ENCODE peak calls at places on chromosomes 6 and 20, in five cellular contexts. E is psoas muscle, H is glutamatergic neuron, C is HFF-Myc, S is pancreas. V is an unnamed sample.

GRCh38 chr20:63160641-63161175 is 55.2 kb downstream of the YTHDF1 start:
- DNase-seq in C (no peak), H (peak; percentile 8), E (no peak), S (no peak), V (no peak)

GRCh38 chr20:10369723-10370090 is 64.3 kb downstream of the MKKS start:
- DNase-seq in S (no peak), H (no peak), C (no peak), E (no peak), V (peak; percentile 29)

GRCh38 chr6:24357336-24358218 is at the start of gene DCDC2:
- DNase-seq in H (peak; percentile 21), E (peak; percentile 31), S (peak; percentile 96), C (no peak), V (peak; percentile 82)

GRCh38 chr20:24589381-24589780 is 120.0 kb downstream of the SYNDIG1 start:
- DNase-seq in E (no peak), H (no peak), C (no peak), S (no peak), V (no peak)

GRCh38 chr6:154099211-154099610 is 60.2 kb downstream of the OPRM1 start:
- DNase-seq in H (no peak), E (no peak), C (no peak), S (no peak), V (no peak)

GRCh38 chr6:21103626-21104224 is 489.8 kb upstream of the SOX4 start:
- DNase-seq in H (no peak), C (no peak), S (no peak), E (no peak), V (no peak)

GRCh38 chr20:14612389-14612788 is 275.0 kb upstream of the FLRT3 start:
- DNase-seq in S (no peak), C (no peak), H (no peak), E (no peak), V (no peak)

GRCh38 chr20:16612708-16613107 is 39.5 kb upstream of the KIF16B start:
- DNase-seq in H (no peak), S (no peak), E (no peak), C (no peak), V (no peak)

GRCh38 chr20:51612896-51613295 is 70.4 kb upstream of the NFATC2 start:
- DNase-seq in S (no peak), H (no peak), C (no peak), E (no peak), V (no peak)

GRCh38 chr20:16654858-16655257 is 75.0 kb upstream of the SNRPB2 start:
- DNase-seq in H (no peak), C (no peak), E (no peak), S (no peak), V (no peak)

GRCh38 chr6:51936536-51936935 is 150.9 kb downstream of the PKHD1 start:
- DNase-seq in S (no peak), C (no peak), E (no peak), H (no peak), V (no peak)

GRCh38 chr6:51932956-51933355 is 154.5 kb downstream of the PKHD1 start:
- DNase-seq in C (no peak), E (no peak), H (no peak), S (no peak), V (no peak)

GRCh38 chr6:51936941-51937340 is 150.5 kb downstream of the PKHD1 start:
- DNase-seq in C (no peak), E (no peak), H (no peak), S (no peak), V (no peak)

GRCh38 chr6:51930602-51931001 is 156.8 kb downstream of the PKHD1 start:
- DNase-seq in S (no peak), H (no peak), C (no peak), E (no peak), V (no peak)

DNA sequence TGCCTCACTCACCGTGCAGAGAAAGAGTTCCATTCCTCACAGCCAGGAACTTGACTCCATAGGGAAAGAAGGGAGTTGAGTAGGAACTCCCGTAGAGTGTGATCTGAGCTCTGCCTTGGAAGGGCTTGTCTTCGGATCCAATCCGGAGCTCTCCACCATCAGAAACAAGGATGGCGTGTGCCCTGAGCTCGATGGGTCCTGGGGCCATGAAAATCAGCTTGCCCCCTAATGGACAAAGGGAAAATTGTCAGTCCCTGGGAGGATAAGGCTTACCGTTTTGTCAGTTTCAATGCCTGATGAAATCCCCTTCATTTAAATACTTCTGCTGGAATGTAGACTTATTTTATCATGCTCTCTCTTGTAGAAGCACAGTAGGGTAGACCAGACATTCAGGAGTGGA is 153.3 kb downstream of the PKHD1 start:
- DNase-seq in E (no peak), H (no peak), C (no peak), S (no peak), V (no peak)
- TF ChIP-seq CTCF in E (no peak), H (peak; percentile 70), C (no peak), S (no peak), V (no peak)

GRCh38 chr20:45985573-45985972 is 13.6 kb upstream of the ZNF335 start:
- DNase-seq in H (peak; percentile 56), E (no peak), C (no peak), S (no peak), V (no peak)
- TF ChIP-seq CTCF in H (no peak), E (no peak), C (peak; percentile 13), S (no peak), V (no peak)

GRCh38 chr6:124389127-124389526 is 573.1 kb upstream of the RNF217 start:
- DNase-seq in C (no peak), E (no peak), S (no peak), H (no peak), V (no peak)
- TF ChIP-seq CTCF in C (no peak), E (no peak), S (no peak), H (no peak), V (no peak)

GRCh38 chr6:15362274-15363160 is 116.6 kb downstream of the JARID2 start:
- DNase-seq in H (no peak), S (no peak), C (no peak), E (no peak), V (no peak)

GRCh38 chr6:15365273-15365687 is 119.4 kb downstream of the JARID2 start:
- DNase-seq in C (peak; percentile 39), S (peak; percentile 54), H (peak; percentile 43), E (peak; percentile 80), V (peak; percentile 82)

GRCh38 chr6:15363164-15363522 is 117.3 kb downstream of the JARID2 start:
- DNase-seq in E (no peak), C (no peak), H (no peak), S (no peak), V (no peak)

GRCh38 chr6:15364401-15365037 is 118.7 kb downstream of the JARID2 start:
- DNase-seq in S (no peak), C (no peak), H (no peak), E (no peak), V (no peak)

GRCh38 chr6:15363523-15364400 is 117.9 kb downstream of the JARID2 start:
- DNase-seq in S (no peak), C (no peak), H (no peak), E (no peak), V (no peak)
- TF ChIP-seq CTCF in S (no peak), C (no peak), H (no peak), E (no peak), V (no peak)

GRCh38 chr20:34475979-34476736 is 40.1 kb upstream of the DYNLRB1 start:
- DNase-seq in H (peak; percentile 21), S (peak; percentile 52), E (peak; percentile 60), C (no peak), V (peak; percentile 65)
- TF ChIP-seq CTCF in H (no peak), S (peak; percentile 43), E (peak; percentile 70), C (peak; percentile 32), V (no peak)

GRCh38 chr20:5806457-5807263 is 56.5 kb downstream of the SHLD1 start:
- DNase-seq in C (no peak), E (no peak), H (no peak), S (no peak), V (no peak)
- TF ChIP-seq CTCF in C (peak; percentile 24), E (no peak), H (no peak), S (no peak), V (no peak)

DNA sequence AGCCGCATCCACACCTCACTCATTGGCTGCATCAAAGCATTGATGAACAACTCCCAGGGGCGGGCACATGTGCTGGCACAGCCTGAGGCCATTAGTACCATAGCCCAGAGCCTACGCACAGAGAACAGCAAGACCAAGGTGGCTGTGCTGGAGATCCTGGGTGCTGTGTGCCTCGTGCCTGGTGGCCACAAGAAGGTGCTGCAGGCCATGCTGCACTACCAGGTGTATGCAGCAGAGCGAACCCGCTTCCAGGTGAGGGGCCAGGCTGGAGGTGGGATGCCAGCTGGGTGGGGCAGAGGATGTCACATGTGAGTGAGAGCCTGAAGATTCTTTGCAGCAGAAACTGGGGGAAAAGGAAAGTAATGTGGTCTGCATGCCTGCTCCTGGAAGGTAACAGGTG is 66.7 kb downstream of the MOCS1 start:
- DNase-seq in S (no peak), H (no peak), C (no peak), E (no peak), V (no peak)
- TF ChIP-seq CTCF in S (no peak), H (no peak), C (no peak), E (no peak), V (no peak)

GRCh38 chr6:111597687-111598086 is 8.0 kb downstream of the TRAF3IP2 start:
- DNase-seq in C (no peak), E (no peak), H (no peak), S (no peak), V (no peak)
- TF ChIP-seq CTCF in C (no peak), E (no peak), H (no peak), S (no peak), V (no peak)

DNA sequence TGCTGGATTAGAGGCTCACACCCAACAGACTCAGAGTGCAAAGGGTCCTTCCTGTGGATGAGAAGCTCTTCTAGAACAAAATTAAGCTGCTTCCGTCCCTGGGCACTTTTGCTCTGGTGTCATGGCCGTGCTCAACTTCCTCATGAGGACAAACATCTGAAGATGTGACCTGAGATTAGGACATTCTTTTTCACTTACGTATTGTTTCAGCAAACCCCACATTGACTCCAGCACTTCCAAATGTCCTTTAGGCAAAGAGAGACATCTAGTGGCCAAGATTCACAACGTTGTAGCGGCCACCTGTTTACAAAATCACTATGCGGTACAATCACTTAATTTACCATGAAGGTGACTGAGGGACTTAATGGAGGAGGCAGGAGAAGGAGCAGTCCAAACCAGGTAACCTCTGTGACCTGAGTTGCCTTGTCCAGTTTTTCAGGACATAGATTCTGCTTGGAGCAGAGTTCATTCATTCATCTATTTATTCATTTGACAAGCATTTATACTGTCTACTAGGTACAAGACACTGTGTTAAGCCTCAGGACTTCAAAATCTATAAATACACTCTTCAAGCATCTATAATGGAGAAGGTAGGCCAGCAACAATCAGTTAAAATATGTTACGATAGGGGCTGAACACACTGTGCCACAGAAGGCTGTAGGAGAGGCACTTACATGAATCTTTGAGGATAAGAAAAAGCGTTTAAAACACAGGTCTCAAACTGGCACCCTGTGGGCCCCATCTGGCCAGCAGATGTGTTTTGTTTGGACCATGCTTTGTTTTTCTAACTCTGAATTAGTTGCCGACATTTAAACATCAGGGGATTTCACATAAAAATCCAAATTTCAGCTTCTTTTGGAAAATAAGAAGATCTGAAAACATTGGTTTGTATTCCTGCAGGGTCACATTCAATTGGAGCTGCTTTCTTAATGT is 5.6 kb upstream of the ADGRF1 start:
- DNase-seq in E (no peak), C (peak; percentile 87), S (no peak), H (peak; percentile 38), V (peak; percentile 58)
- TF ChIP-seq CTCF in E (peak; percentile 77), C (peak; percentile 73), S (peak; percentile 66), H (peak; percentile 38), V (no peak)

V was measured in stomach.